ENCODE peak calls at places on chromosomes 3 and 15, in eight cellular contexts. V, C, H, J, U, E, N and S are unnamed samples.

GRCh38 chr3:44066806-44067205 is 174.9 kb upstream of the TOPAZ1 start:
- DNase-seq in U (no peak), V (no peak), J (no peak), H (no peak), N (peak), C (no peak), E (no peak), S (no peak)

GRCh38 chr3:179811321-179812095 is 158.7 kb downstream of the USP13 start:
- DNase-seq in U (peak), N (peak), C (no peak), E (peak), H (peak), V (no peak), J (peak), S (peak)

GRCh38 chr15:74616020-74616939 is 644 bp downstream of the CLK3 start:
- DNase-seq in J (no peak), N (peak), V (peak), U (no peak), H (no peak), E (peak), C (peak), S (peak)

GRCh38 chr3:94524102-94524922 is 461.5 kb downstream of the NSUN3 start:
- DNase-seq in U (no peak), V (no peak), H (no peak), N (no peak), E (no peak), C (no peak), J (no peak), S (peak)

GRCh38 chr3:98612996-98613517 is 19.6 kb upstream of the CPOX start:
- DNase-seq in J (no peak), E (no peak), U (no peak), H (no peak), C (peak), V (no peak), N (no peak), S (no peak)

GRCh38 chr3:57652203-57652602 is 40.7 kb downstream of the DENND6A start:
- DNase-seq in U (no peak), V (no peak), J (no peak), H (no peak), C (no peak), N (peak), E (no peak), S (no peak)

GRCh38 chr15:47184003-47184404 is 533.3 kb upstream of the SEMA6D start:
- DNase-seq in E (no peak), U (no peak), H (no peak), J (peak), N (peak), V (no peak), C (no peak), S (no peak)

GRCh38 chr3:196666001-196666867 is 26.7 kb downstream of the NRROS start:
- DNase-seq in C (no peak), E (peak), N (peak), V (no peak), J (peak), U (peak), H (peak), S (no peak)

GRCh38 chr15:41897327-41897726 is 3.5 kb upstream of the SPTBN5 start:
- DNase-seq in J (no peak), H (no peak), E (no peak), N (no peak), V (no peak), U (no peak), C (no peak), S (no peak)

GRCh38 chr3:16961621-16962205 is 77.0 kb downstream of the PLCL2 start:
- DNase-seq in E (no peak), V (no peak), J (no peak), H (no peak), U (no peak), N (no peak), C (no peak), S (no peak)

GRCh38 chr3:139674585-139675260 is 3.0 kb downstream of the NMNAT3 start:
- DNase-seq in N (no peak), U (no peak), E (no peak), H (no peak), J (no peak), C (no peak), V (no peak), S (no peak)

GRCh38 chr15:31051646-31052045 is 49.9 kb downstream of the TRPM1 start:
- DNase-seq in C (no peak), J (no peak), U (no peak), V (no peak), N (no peak), E (no peak), H (no peak), S (no peak)

GRCh38 chr3:126208618-126209256 is 28.4 kb upstream of the ALDH1L1 start:
- DNase-seq in H (no peak), E (peak), V (no peak), J (no peak), N (peak), C (peak), U (peak), S (no peak)

GRCh38 chr3:71453822-71454512 is 129.6 kb downstream of the FOXP1 start:
- DNase-seq in N (no peak), E (no peak), C (no peak), U (no peak), H (no peak), J (no peak), V (no peak), S (peak)

GRCh38 chr15:22855791-22856190 is 17.3 kb downstream of the NIPA2 start:
- DNase-seq in J (no peak), C (no peak), E (no peak), H (no peak), N (no peak), U (no peak), V (no peak), S (no peak)

GRCh38 chr3:117874028-117874765 is 1160.4 kb downstream of the IGSF11 start:
- DNase-seq in V (no peak), J (no peak), H (peak), U (no peak), E (peak), C (no peak), N (no peak), S (no peak)

GRCh38 chr3:177602601-177603136 is 405.4 kb upstream of the TBL1XR1 start:
- DNase-seq in N (no peak), E (peak), V (no peak), H (no peak), U (no peak), C (no peak), J (no peak), S (no peak)

GRCh38 chr3:145490088-145491055 is 670.6 kb downstream of the PLOD2 start:
- DNase-seq in V (no peak), H (no peak), J (no peak), U (no peak), E (no peak), N (no peak), C (no peak), S (no peak)

GRCh38 chr3:63969866-63970265 is 53.4 kb downstream of the PSMD6 start:
- DNase-seq in H (no peak), C (no peak), V (no peak), E (no peak), U (no peak), J (no peak), N (no peak), S (no peak)

GRCh38 chr15:43808435-43808950 is 8.1 kb downstream of the HYPK start:
- DNase-seq in U (no peak), C (no peak), J (no peak), N (no peak), V (no peak), E (no peak), H (no peak), S (no peak)

GRCh38 chr3:109731639-109732473 is 394.5 kb upstream of the DPPA4 start:
- DNase-seq in J (peak), C (no peak), U (peak), E (peak), H (peak), V (peak), N (peak), S (peak)

GRCh38 chr3:83601704-83602103 is 1357.1 kb upstream of the CADM2 start:
- DNase-seq in J (no peak), E (no peak), V (no peak), N (no peak), H (no peak), U (no peak), C (no peak), S (no peak)

GRCh38 chr3:120450261-120450913 is 405 bp downstream of the FSTL1 start:
- DNase-seq in H (peak), J (peak), E (no peak), N (no peak), C (peak), V (no peak), U (no peak), S (no peak)

GRCh38 chr3:128131897-128132646 is 8.5 kb upstream of the RUVBL1 start:
- DNase-seq in U (no peak), C (no peak), E (no peak), N (no peak), J (no peak), H (no peak), V (no peak), S (no peak)

GRCh38 chr3:160027541-160028195 is 39.0 kb downstream of the IL12A start:
- DNase-seq in C (no peak), N (peak), V (no peak), U (peak), J (no peak), H (no peak), E (peak), S (no peak)

GRCh38 chr15:64702816-64703631 is 72.4 kb downstream of the RBPMS2 start:
- DNase-seq in V (peak), U (peak), E (peak), C (peak), J (peak), N (peak), H (peak), S (peak)

GRCh38 chr3:80355144-80355543 is 587.3 kb upstream of the ROBO1 start:
- DNase-seq in C (no peak), E (no peak), U (no peak), J (no peak), N (no peak), H (no peak), V (no peak), S (no peak)

GRCh38 chr15:64938192-64938591 is 26.5 kb downstream of the ANKDD1A start:
- DNase-seq in H (no peak), V (no peak), N (peak), E (peak), C (no peak), J (no peak), U (no peak), S (no peak)

GRCh38 chr15:72284781-72285180 is 12.4 kb upstream of the PARP6 start:
- DNase-seq in U (no peak), J (no peak), C (no peak), E (peak), H (no peak), N (no peak), V (no peak), S (no peak)

DNA sequence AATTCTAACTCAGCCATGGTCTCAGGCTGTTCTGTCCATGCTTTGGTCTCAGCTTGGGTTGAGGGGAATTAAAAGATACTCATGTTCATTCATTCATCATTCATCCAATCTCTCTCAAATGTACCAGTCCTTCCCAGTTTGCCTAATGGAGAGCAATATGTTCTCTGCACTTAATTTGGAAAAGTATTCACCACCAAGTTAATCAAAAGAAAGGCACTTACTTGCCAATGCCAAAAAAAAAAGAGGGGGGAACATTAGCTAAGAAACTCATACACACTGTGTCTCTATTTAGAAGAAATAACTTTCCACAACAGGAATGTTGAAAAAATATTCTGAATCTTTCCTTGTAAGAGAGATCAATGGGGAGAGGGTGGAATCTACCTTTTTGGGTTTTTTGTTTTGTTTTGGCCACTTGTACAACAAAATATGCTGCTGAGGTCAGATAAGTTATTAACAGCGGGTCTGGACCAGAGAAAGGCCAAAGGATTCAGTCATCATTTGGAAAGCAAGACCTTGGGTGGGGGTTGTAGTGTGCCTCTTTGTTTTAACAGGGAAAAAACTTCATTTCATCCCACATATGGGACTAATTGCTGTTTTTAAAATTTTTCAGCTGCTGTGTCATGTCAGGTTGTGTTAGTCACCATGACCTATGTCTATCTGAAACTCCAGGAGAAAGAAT is 152.3 kb downstream of the FBN1 start:
- DNase-seq in U (peak), C (no peak), H (no peak), V (no peak), E (peak), N (peak), J (no peak), S (no peak)
- H3K4me3 ChIP-seq in U (no peak), C (no peak), H (no peak), V (no peak), E (no peak), N (no peak), J (no peak), S (no peak)

GRCh38 chr3:50502225-50502583 is 1.2 kb downstream of the CACNA2D2 start:
- DNase-seq in N (no peak), J (no peak), U (no peak), V (no peak), H (no peak), E (no peak), C (no peak), S (no peak)
- H3K4me3 ChIP-seq in N (no peak), J (peak), U (no peak), V (peak), H (peak), E (no peak), C (no peak), S (no peak)

GRCh38 chr3:137764563-137765309 is 621 bp downstream of the SOX14 start:
- DNase-seq in U (no peak), C (no peak), V (no peak), E (no peak), H (no peak), N (no peak), J (no peak), S (no peak)

GRCh38 chr3:137762674-137763593 is 1.2 kb upstream of the SOX14 start:
- DNase-seq in U (no peak), J (no peak), N (no peak), E (no peak), V (no peak), C (no peak), H (no peak), S (no peak)

GRCh38 chr3:137761563-137762503 is 2.3 kb upstream of the SOX14 start:
- DNase-seq in N (no peak), E (no peak), V (no peak), H (no peak), C (no peak), J (no peak), U (no peak), S (no peak)

GRCh38 chr3:137764001-137764433 is at the start of gene SOX14:
- DNase-seq in N (no peak), E (no peak), U (no peak), J (no peak), C (peak), V (no peak), H (no peak), S (peak)

GRCh38 chr3:137763594-137763938 is 549 bp upstream of the SOX14 start:
- DNase-seq in N (no peak), H (no peak), E (no peak), J (no peak), V (no peak), C (no peak), U (no peak), S (no peak)
- H3K4me3 ChIP-seq in N (no peak), H (no peak), E (no peak), J (no peak), V (no peak), C (no peak), U (no peak), S (peak)

GRCh38 chr3:136751259-136752045 is 726 bp downstream of the STAG1 start:
- DNase-seq in H (peak), J (peak), C (peak), V (peak), N (peak), E (peak), U (peak), S (peak)

GRCh38 chr3:136750922-136751258 is 1.3 kb downstream of the STAG1 start:
- DNase-seq in H (no peak), N (no peak), V (no peak), J (no peak), U (peak), E (peak), C (no peak), S (no peak)

GRCh38 chr3:136753112-136753939 is 1.1 kb upstream of the STAG1 start:
- DNase-seq in N (no peak), H (no peak), J (no peak), V (no peak), U (no peak), E (no peak), C (no peak), S (no peak)

GRCh38 chr3:136752327-136753111 is at the start of gene STAG1:
- DNase-seq in C (peak), E (peak), N (peak), H (peak), V (peak), U (peak), J (peak), S (peak)

DNA sequence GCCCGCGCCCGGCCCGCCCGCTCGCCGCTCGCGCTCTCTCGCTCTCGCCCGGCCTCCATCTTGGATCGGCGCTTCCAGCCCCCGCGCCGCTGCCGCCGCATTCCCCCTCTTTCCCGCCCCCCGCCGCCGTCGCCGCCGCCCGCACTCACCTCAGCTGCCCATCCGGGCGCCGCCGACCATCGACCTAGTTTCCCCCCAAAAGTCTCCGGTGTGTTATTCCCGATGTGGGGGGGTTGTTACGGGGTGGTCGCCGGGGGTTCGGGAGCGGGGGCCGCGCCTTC is 192 bp downstream of the STAG1 start:
- DNase-seq in N (no peak), J (no peak), C (no peak), U (no peak), V (no peak), H (no peak), E (no peak), S (no peak)
- H3K4me3 ChIP-seq in N (peak), J (peak), C (peak), U (peak), V (peak), H (peak), E (peak), S (peak)

DNA sequence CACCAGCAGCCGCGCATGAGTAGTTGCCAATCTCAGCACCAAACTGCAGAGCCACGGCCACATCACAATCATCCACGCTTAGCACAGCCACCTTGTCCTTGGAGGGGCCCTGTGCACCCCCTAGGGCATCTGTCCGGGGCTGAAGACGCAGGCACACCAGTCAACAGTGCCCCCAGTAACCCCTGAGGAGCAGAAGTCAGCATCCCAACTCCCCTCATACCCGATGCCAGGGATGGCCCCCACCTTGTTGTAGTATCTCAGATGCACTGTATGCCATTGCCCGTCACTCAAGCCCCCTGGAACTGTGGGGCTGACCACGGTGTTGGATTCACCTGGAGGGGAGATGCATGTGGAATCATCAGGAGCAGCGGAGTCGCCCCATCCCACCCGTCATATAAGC is 7.6 kb downstream of the CELSR3 start:
- DNase-seq in U (no peak), J (no peak), N (no peak), H (no peak), C (no peak), V (no peak), E (no peak), S (no peak)
- H3K4me3 ChIP-seq in U (no peak), J (no peak), N (no peak), H (no peak), C (no peak), V (no peak), E (no peak), S (no peak)

DNA sequence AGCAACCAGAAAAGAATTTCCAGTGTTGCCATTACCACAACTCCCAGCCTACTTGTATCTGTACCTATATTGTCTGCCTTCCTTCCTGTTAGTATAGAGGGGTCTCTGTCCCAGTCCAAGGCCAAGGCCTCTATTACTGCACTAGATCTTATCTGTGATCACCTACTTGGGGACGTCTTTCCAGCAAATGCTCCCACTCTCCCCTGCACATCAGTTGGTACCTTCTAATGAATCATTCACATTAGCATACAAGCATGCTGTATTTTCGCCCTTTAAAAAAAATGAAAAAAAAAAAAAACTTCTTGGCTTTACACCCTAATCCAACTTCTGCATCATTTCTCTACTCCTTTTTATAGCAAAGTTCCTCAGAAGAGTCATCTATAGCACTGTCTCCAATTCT is 4.8 kb upstream of the AVEN start:
- DNase-seq in N (no peak), V (no peak), U (no peak), J (no peak), E (no peak), H (no peak), C (no peak), S (no peak)
- H3K4me3 ChIP-seq in N (no peak), V (no peak), U (no peak), J (no peak), E (no peak), H (no peak), C (no peak), S (no peak)

DNA sequence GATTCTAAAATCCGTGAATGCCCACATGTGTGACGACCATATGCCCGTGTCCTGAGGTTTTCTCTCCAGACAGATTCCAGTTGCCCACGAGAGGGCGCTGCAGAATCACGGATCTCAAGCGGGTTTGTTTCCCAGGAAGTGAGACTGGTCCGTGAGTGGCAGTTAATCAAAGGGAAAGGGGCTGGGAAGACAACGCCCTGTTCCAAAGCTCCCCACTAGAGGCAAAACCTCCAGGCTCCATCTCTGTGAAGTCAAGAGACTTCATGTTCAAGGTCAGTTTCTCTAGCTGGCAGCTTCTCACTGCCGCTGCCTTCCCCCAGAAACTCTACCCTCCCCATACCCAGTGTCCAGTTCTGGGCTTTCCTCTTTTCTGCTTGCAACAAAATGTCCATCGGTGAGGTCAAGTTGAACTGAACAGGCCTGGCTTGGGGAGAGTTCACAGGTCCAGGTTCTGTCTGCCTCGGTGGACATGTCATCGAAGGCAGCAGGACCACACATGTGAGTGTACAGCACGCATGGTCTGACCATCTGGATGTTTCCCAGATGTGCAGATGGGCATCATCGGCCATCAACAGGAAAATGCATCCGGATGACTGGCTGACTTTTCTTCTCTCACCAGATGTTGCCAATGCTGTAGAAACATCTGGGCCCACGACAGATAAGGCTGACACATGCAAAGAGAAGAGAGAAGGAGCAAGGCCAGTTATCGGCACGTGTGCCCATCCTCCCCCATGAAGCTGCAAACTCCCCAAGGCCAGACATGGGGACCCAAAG is 44.9 kb downstream of the NOX5 start:
- DNase-seq in E (peak), U (no peak), V (peak), H (peak), J (peak), C (peak), N (peak), S (peak)
- H3K4me3 ChIP-seq in E (no peak), U (no peak), V (no peak), H (no peak), J (no peak), C (no peak), N (no peak), S (no peak)

GRCh38 chr3:141052570-141053069 is 1.5 kb downstream of the SPSB4 start:
- DNase-seq in N (no peak), V (no peak), U (no peak), E (no peak), H (peak), J (no peak), C (no peak), S (no peak)
- H3K4me3 ChIP-seq in N (peak), V (no peak), U (peak), E (no peak), H (peak), J (peak), C (no peak), S (no peak)

GRCh38 chr3:161557751-161558150 is 61.1 kb downstream of the OTOL1 start:
- DNase-seq in V (no peak), C (no peak), H (no peak), N (no peak), E (no peak), J (no peak), U (no peak), S (no peak)
- H3K4me3 ChIP-seq in V (no peak), C (no peak), H (no peak), N (no peak), E (no peak), J (no peak), U (no peak), S (no peak)